ENCODE peak calls at places on chromosomes 1 and 21, in four cellular contexts. G, P, Q and A are unnamed samples.

GRCh38 chr1:6030144-6030543 is 15.5 kb upstream of the KCNAB2 start:
- DNase-seq in P (no peak), G (no peak), Q (no peak), A (no peak)

GRCh38 chr1:29621826-29622435 is 385.6 kb downstream of the PTPRU start:
- DNase-seq in Q (no peak), G (no peak), P (no peak), A (no peak)

GRCh38 chr1:71667224-71667623 is 586.4 kb upstream of the ZRANB2 start:
- DNase-seq in P (no peak), G (no peak), Q (no peak), A (no peak)

GRCh38 chr1:202192770-202193613 is 607 bp upstream of the LGR6 start:
- DNase-seq in G (peak), P (peak), Q (peak), A (peak)

GRCh38 chr1:26784023-26784871 is 3.5 kb upstream of the PIGV start:
- DNase-seq in Q (peak), G (peak), P (peak), A (peak)

GRCh38 chr1:37255111-37255795 is 219.1 kb upstream of the ZC3H12A start:
- DNase-seq in P (peak), G (peak), Q (no peak), A (peak)

GRCh38 chr1:24702511-24703293 is 42.5 kb upstream of the CLIC4 start:
- DNase-seq in Q (peak), P (no peak), G (no peak), A (no peak)

GRCh38 chr1:183966487-183966886 is 71.0 kb downstream of the COLGALT2 start:
- DNase-seq in Q (no peak), G (no peak), P (no peak), A (no peak)

GRCh38 chr1:151237678-151238466 is 16.7 kb upstream of the PSMD4 start:
- DNase-seq in Q (no peak), P (no peak), G (no peak), A (no peak)

GRCh38 chr1:196078691-196079090 is 529.5 kb downstream of the KCNT2 start:
- DNase-seq in G (no peak), P (peak), Q (no peak), A (peak)

GRCh38 chr21:38487906-38488639 is 10.2 kb downstream of the ERG start:
- DNase-seq in Q (no peak), P (no peak), G (no peak), A (no peak)

GRCh38 chr1:203371288-203371687 is 20.4 kb upstream of the FMOD start:
- DNase-seq in G (no peak), P (no peak), Q (no peak), A (no peak)

GRCh38 chr1:66575739-66576138 is 41.8 kb downstream of the SGIP1 start:
- DNase-seq in G (no peak), Q (peak), P (no peak), A (no peak)

GRCh38 chr1:168653567-168653966 is 75.4 kb downstream of the DPT start:
- DNase-seq in Q (no peak), G (no peak), P (no peak), A (no peak)

GRCh38 chr1:10484519-10484918 is 9.8 kb downstream of the PEX14 start:
- DNase-seq in G (no peak), Q (no peak), P (no peak), A (no peak)

GRCh38 chr1:192952646-192953045 is 106.5 kb downstream of the UCHL5 start:
- DNase-seq in G (no peak), Q (no peak), P (no peak), A (no peak)

GRCh38 chr1:81681570-81681969 is 119.2 kb upstream of the ADGRL2 start:
- DNase-seq in G (no peak), P (no peak), Q (no peak), A (no peak)

GRCh38 chr1:154493276-154493675 is 8.7 kb upstream of the TDRD10 start:
- DNase-seq in G (peak), P (peak), Q (no peak), A (no peak)

GRCh38 chr1:49597436-49597835 is 426.3 kb downstream of the AGBL4 start:
- DNase-seq in G (no peak), Q (no peak), P (no peak), A (no peak)

GRCh38 chr1:224223819-224224714 is 41.0 kb downstream of the DEGS1 start:
- DNase-seq in P (no peak), G (no peak), Q (no peak), A (peak)

GRCh38 chr1:176167210-176167609 is 39.9 kb downstream of the COP1 start:
- DNase-seq in G (no peak), P (no peak), Q (no peak), A (no peak)

GRCh38 chr1:15090373-15090772 is 63.2 kb upstream of the TMEM51 start:
- DNase-seq in P (no peak), Q (peak), G (peak), A (no peak)

GRCh38 chr1:95863086-95863485 is 629.1 kb downstream of the RWDD3 start:
- DNase-seq in G (no peak), Q (no peak), P (no peak), A (no peak)

GRCh38 chr1:180778782-180779398 is 133.8 kb upstream of the KIAA1614 start:
- DNase-seq in G (peak), P (peak), Q (peak), A (peak)

GRCh38 chr1:154155282-154155681 is 409 bp upstream of the NUP210L start:
- DNase-seq in Q (no peak), G (no peak), P (no peak), A (no peak)

GRCh38 chr1:26530540-26530897 is 958 bp downstream of the RPS6KA1 start:
- DNase-seq in Q (no peak), G (no peak), P (no peak), A (no peak)

DNA sequence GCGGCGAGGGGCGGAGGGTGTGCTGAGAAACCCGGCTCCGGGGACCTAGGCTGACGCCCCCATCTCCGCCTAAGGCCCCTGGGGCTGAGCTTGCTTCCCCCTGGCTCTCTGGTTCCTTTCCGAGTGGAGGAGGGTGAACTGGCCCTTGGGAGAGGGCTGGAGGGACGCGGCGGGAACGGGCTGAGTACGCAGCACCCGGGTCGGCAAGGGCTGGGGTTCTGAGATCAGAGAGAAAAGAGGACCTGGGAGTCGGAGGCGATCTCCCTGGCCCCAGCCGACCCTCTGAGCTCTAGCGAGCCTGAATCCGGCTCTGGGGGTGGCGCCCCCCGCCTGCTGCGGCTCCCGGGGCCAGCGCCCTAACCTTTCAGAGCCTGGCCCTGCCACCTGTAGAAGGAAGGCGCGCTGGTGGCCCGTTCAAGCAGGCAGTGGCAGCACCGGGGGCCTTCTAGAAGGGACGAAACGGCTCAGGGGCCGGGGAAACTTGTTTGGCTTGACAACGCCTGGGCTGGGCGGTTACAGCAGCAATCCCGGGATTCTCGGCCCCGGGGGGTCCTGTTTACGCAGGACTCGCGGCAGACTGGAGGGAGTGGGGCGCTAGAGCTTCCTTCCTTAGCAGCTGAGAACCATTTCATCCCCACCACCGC is 270.9 kb downstream of the FOXD2 start:
- DNase-seq in P (no peak), G (peak), Q (no peak), A (peak)
- TF ChIP-seq HMGXB4 in P (no peak), G (no peak), Q (no peak), A (no peak)

GRCh38 chr1:228021526-228022030 is 14.8 kb downstream of the WNT3A start:
- DNase-seq in Q (no peak), G (peak), P (no peak), A (no peak)
- TF ChIP-seq HMGXB4 in Q (no peak), G (no peak), P (no peak), A (no peak)

DNA sequence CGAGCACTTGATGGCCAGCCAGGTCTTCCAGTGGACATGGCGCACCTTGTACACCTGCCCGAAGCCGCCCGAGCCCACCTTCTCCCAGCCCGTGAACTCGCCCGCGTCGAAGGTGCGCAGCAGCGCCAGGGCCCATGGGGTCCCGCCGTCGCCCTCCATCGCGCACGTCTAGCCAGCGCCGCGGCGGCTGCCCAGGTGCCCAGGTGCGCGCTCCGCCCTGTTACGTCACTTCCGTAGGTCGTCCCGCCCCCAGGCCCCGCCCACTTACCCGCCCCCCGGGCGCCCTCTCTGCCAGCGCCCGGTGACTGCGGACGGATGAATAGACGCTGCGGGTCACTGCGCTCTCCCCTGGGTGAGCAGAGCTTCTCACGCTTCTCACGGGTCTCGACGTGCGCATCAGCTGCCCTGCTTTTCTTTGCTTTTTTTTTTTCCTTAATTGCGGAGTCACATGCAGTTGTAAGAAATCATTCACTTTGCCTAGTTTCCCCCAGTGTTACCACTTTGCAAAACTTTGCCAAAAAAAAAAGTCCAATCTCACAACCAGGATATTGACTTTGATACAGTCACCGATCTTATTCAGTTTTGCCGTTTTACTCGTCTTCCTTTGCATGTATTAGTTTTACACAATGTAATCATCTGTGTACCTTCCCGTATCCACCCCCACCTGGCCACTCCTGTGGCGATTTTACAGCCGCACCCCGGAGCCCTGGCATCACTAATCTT is at the start of gene RIPK4:
- DNase-seq in Q (peak), G (peak), P (no peak), A (peak)
- TF ChIP-seq HMGXB4 in Q (peak), G (no peak), P (no peak), A (no peak)

DNA sequence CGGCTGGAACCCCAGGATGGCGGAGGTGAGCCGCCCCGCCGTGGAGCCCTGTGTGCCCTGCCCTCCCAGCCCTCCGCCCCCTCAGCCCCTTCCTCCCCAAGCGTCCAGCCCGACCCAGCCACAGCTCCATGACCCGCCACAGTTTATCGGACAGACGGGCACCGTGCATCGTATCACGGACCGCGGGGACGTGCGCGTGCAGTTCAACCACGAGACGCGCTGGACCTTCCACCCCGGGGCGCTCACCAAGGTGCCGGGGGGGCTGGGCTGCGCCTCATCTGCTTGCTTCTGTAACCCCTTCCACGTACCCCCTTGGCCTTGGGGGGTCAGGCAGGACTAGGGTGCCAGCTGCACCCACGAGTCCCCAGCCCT is 6.6 kb upstream of the MMP23B start:
- DNase-seq in G (no peak), P (no peak), Q (no peak), A (no peak)
- TF ChIP-seq HMGXB4 in G (no peak), P (no peak), Q (no peak), A (no peak)

DNA sequence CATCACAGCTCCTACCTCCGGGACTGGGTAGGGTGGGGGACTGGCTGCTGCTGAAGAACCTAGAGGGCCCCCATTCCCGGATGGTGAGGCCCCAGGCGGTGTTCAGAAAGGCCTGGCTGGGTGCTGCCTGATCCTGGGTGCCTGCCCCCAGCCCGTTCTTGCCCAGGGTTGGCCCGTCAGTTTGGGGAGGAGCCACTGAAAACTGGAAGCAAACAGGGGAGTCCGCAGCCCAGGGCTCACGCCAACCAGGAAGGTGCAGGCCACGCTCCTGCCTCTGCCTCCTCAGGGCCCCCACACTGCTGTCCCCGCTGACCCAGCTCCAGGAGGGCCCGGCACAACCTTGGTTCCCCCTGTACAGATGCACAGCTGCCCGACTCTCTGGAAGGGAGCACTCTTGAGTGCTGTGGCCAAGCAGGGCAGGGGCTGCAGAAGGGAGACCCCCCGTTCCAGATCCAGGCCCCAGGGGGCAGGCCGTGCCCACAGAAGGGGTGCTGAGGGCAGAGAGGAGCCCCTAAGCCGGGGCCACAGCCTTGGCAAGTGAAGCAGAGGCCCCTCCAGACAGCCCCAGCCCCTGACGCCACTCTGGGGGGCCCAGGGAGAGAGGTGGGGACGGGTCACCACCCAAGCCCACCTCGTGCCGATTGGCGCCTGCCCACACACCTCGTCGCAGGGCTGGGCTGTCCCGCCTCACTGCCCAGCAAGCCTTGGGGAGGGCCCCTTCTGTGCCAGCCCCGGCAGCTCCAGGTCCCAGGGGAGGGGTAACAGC is 5.5 kb downstream of the C1QTNF12 start:
- DNase-seq in G (no peak), P (peak), Q (peak), A (no peak)
- TF ChIP-seq HMGXB4 in G (no peak), P (no peak), Q (no peak), A (no peak)